ENCODE peak calls at places on chromosome 14, in four cellular contexts. One of them, this sample, is unnamed.

GRCh38 chr14:93115920-93116675 is at the start of gene ITPK1:
- DNase-seq in chondrocyte: no peak
- DNase-seq in GM20000: peak; percentile 91
- DNase-seq in AG09319: no peak
- DNase-seq in this sample: peak; percentile 52

GRCh38 chr14:101364503-101365328 is 196.6 kb upstream of the DIO3 start:
- DNase-seq in chondrocyte: no peak
- DNase-seq in AG09319: no peak
- DNase-seq in GM20000: no peak
- DNase-seq in this sample: no peak

GRCh38 chr14:58239259-58240210 is 5.1 kb upstream of the PSMA3 start:
- DNase-seq in AG09319: peak; percentile 22
- DNase-seq in GM20000: peak; percentile 24
- DNase-seq in chondrocyte: no peak
- DNase-seq in this sample: peak; percentile 79

GRCh38 chr14:88502740-88503139 is 52.1 kb downstream of the PTPN21 start:
- DNase-seq in GM20000: no peak
- DNase-seq in chondrocyte: no peak
- DNase-seq in AG09319: no peak
- DNase-seq in this sample: no peak

GRCh38 chr14:90676356-90676755 is 139.9 kb downstream of the TTC7B start:
- DNase-seq in AG09319: no peak
- DNase-seq in chondrocyte: no peak
- DNase-seq in GM20000: no peak
- DNase-seq in this sample: no peak

GRCh38 chr14:78836777-78837176 is 666.6 kb downstream of the NRXN3 start:
- DNase-seq in chondrocyte: no peak
- DNase-seq in AG09319: peak; percentile 23
- DNase-seq in GM20000: peak; percentile 31
- DNase-seq in this sample: peak; percentile 72

GRCh38 chr14:52080817-52081755 is 12.2 kb upstream of the NID2 start:
- DNase-seq in AG09319: peak; percentile 78
- DNase-seq in chondrocyte: no peak
- DNase-seq in GM20000: no peak
- DNase-seq in this sample: no peak

GRCh38 chr14:71591929-71592328 is 340.3 kb upstream of the RGS6 start:
- DNase-seq in chondrocyte: no peak
- DNase-seq in AG09319: no peak
- DNase-seq in GM20000: peak; percentile 10
- DNase-seq in this sample: no peak

GRCh38 chr14:74081491-74081890 is 2.8 kb downstream of the ALDH6A1 start:
- DNase-seq in chondrocyte: no peak
- DNase-seq in GM20000: no peak
- DNase-seq in AG09319: no peak
- DNase-seq in this sample: no peak

GRCh38 chr14:96627811-96628775 is 125.9 kb downstream of the PAPOLA start:
- DNase-seq in AG09319: no peak
- DNase-seq in GM20000: no peak
- DNase-seq in chondrocyte: no peak
- DNase-seq in this sample: no peak

GRCh38 chr14:103204852-103205540 is 81.7 kb downstream of the TNFAIP2 start:
- DNase-seq in chondrocyte: no peak
- DNase-seq in AG09319: no peak
- DNase-seq in GM20000: no peak
- DNase-seq in this sample: no peak

GRCh38 chr14:60153996-60154395 is 11.2 kb downstream of the DHRS7 start:
- DNase-seq in chondrocyte: no peak
- DNase-seq in AG09319: no peak
- DNase-seq in GM20000: no peak
- DNase-seq in this sample: no peak

GRCh38 chr14:36514278-36515104 is 5.5 kb downstream of the NKX2-1 start:
- DNase-seq in chondrocyte: no peak
- DNase-seq in AG09319: no peak
- DNase-seq in GM20000: peak; percentile 31
- DNase-seq in this sample: no peak

GRCh38 chr14:59177229-59177628 is 11.2 kb upstream of the DAAM1 start:
- DNase-seq in AG09319: no peak
- DNase-seq in GM20000: no peak
- DNase-seq in chondrocyte: no peak
- DNase-seq in this sample: no peak

GRCh38 chr14:76271371-76271770 is 104.6 kb upstream of the ESRRB start:
- DNase-seq in chondrocyte: no peak
- DNase-seq in AG09319: no peak
- DNase-seq in GM20000: no peak
- DNase-seq in this sample: no peak
- TF ChIP-seq CTCF in chondrocyte: no peak
- TF ChIP-seq CTCF in AG09319: no peak
- TF ChIP-seq CTCF in GM20000: no peak
- TF ChIP-seq CTCF in this sample: no peak

DNA sequence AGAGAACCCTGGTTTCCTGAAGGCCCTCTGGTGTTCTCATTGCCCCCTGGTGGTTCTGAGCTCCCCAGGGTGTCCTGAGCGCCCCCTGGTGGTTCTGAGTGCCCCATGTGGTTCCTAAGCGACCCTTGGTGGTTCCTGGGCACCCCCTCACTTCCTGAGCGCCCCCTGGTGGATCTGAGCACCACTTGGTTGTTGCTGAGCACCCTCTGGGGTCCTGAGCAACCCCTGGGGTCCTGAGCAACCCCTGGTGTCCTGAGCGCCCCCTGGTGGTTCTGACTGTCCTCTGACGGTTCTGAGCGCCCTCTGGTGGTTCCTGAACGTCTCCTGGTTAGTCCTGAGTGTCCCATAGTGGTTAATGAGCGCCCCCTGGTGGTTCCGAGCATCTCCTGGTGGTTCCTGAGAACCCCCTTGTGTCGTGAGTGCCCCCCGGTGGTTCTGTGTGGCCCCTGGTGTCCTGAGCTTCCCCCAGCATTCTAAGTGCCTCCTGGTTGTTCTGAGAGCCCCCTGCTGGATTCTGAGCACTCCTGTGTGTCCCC is 568.3 kb downstream of the TMEM121 start:
- DNase-seq in chondrocyte: no peak
- DNase-seq in AG09319: no peak
- DNase-seq in GM20000: peak; percentile 8
- DNase-seq in this sample: no peak
- TF ChIP-seq CTCF in chondrocyte: peak; percentile 22
- TF ChIP-seq CTCF in AG09319: no peak
- TF ChIP-seq CTCF in GM20000: peak; percentile 71
- TF ChIP-seq CTCF in this sample: peak; percentile 20

GRCh38 chr14:100239200-100239839 is 376 bp downstream of the YY1 start:
- DNase-seq in AG09319: no peak
- DNase-seq in GM20000: no peak
- DNase-seq in chondrocyte: no peak
- DNase-seq in this sample: no peak
- TF ChIP-seq CTCF in AG09319: no peak
- TF ChIP-seq CTCF in GM20000: no peak
- TF ChIP-seq CTCF in chondrocyte: no peak
- TF ChIP-seq CTCF in this sample: no peak

GRCh38 chr14:23345987-23346692 is 6.5 kb downstream of the SLC22A17 start:
- DNase-seq in GM20000: no peak
- DNase-seq in chondrocyte: no peak
- DNase-seq in AG09319: no peak
- DNase-seq in this sample: no peak
- TF ChIP-seq CTCF in GM20000: no peak
- TF ChIP-seq CTCF in chondrocyte: no peak
- TF ChIP-seq CTCF in AG09319: no peak
- TF ChIP-seq CTCF in this sample: peak; percentile 32

This sample was measured in neural crest cell.